ENCODE peak calls at places on chromosomes 2 and 18, in seven cellular contexts. A, T, F, I, E, M and C are unnamed samples.

GRCh38 chr2:207663870-207664545 is 38.8 kb upstream of the METTL21A start:
- DNase-seq in A (no peak), T (no peak), F (no peak), I (no peak), E (no peak), M (no peak), C (no peak)

GRCh38 chr18:8750954-8751415 is 45.6 kb downstream of the MTCL1 start:
- DNase-seq in A (no peak), T (no peak), F (peak), I (no peak), E (no peak), M (no peak), C (no peak)

GRCh38 chr2:156955701-156956100 is 301.8 kb upstream of the GALNT5 start:
- DNase-seq in A (no peak), T (no peak), F (no peak), I (no peak), E (no peak), M (no peak), C (no peak)

GRCh38 chr18:22166070-22166972 is 3.1 kb upstream of the GATA6 start:
- DNase-seq in A (peak), T (no peak), F (no peak), I (peak), E (no peak), M (peak), C (no peak)

GRCh38 chr2:121529439-121530209 is 1.1 kb upstream of the RNU4ATAC start:
- DNase-seq in A (peak), T (peak), F (peak), I (peak), E (peak), M (peak), C (no peak)

GRCh38 chr2:161943012-161943411 is 131.0 kb downstream of the DPP4 start:
- DNase-seq in A (no peak), T (no peak), F (no peak), I (no peak), E (no peak), M (no peak), C (no peak)

GRCh38 chr2:207765960-207766582 is 3.6 kb downstream of the FZD5 start:
- DNase-seq in A (no peak), T (no peak), F (no peak), I (no peak), E (no peak), M (no peak), C (no peak)

GRCh38 chr2:44943031-44943692 is 1.7 kb downstream of the SIX3 start:
- DNase-seq in A (no peak), T (no peak), F (no peak), I (no peak), E (no peak), M (no peak), C (no peak)

GRCh38 chr2:28394331-28394877 is 1.7 kb downstream of the FOSL2 start:
- DNase-seq in A (peak), T (no peak), F (peak), I (peak), E (peak), M (peak), C (no peak)

GRCh38 chr2:220785181-220785580 is 786.9 kb downstream of the EPHA4 start:
- DNase-seq in A (no peak), T (no peak), F (no peak), I (no peak), E (no peak), M (no peak), C (no peak)

GRCh38 chr2:62456721-62457539 is 49.1 kb downstream of the TMEM17 start:
- DNase-seq in A (peak), T (peak), F (peak), I (peak), E (peak), M (peak), C (peak)

GRCh38 chr2:96102596-96103387 is 13.6 kb downstream of the ADRA2B start:
- DNase-seq in A (no peak), T (no peak), F (no peak), I (no peak), E (no peak), M (no peak), C (no peak)

GRCh38 chr18:78678318-78678695 is 301.3 kb upstream of the SALL3 start:
- DNase-seq in A (no peak), T (no peak), F (no peak), I (no peak), E (no peak), M (no peak), C (no peak)

GRCh38 chr2:128302744-128303067 is 16.0 kb downstream of the HS6ST1 start:
- DNase-seq in A (no peak), T (no peak), F (no peak), I (no peak), E (peak), M (no peak), C (no peak)

GRCh38 chr2:181585732-181586131 is 71.2 kb downstream of the CERKL start:
- DNase-seq in A (peak), T (no peak), F (no peak), I (no peak), E (no peak), M (no peak), C (no peak)

GRCh38 chr2:181578829-181579228 is 78.1 kb downstream of the CERKL start:
- DNase-seq in A (no peak), T (no peak), F (no peak), I (no peak), E (no peak), M (no peak), C (no peak)

GRCh38 chr2:181586569-181587076 is 70.3 kb downstream of the CERKL start:
- DNase-seq in A (peak), T (no peak), F (no peak), I (no peak), E (no peak), M (no peak), C (peak)

GRCh38 chr2:181576431-181576830 is 80.5 kb downstream of the CERKL start:
- DNase-seq in A (no peak), T (no peak), F (no peak), I (no peak), E (no peak), M (no peak), C (no peak)

DNA sequence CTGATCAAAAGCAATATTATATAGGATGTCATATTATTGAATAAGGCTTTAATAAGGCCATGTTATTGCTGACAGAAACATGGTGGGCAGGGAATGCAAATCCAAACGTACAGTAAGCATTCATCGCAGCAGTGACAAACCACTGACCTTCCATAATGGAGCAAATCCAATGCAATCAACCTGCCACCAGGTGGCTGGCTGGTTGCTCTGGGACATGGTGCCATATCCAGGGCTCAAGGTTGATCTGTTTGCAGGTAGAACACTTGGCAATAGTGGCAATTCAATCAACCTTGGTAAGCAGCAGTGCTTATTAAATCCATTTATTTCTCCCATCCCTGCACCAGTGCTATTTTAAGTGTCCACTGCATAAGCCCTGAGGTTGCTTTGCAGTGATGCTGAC is 75.4 kb downstream of the CERKL start:
- DNase-seq in A (peak), T (no peak), F (no peak), I (no peak), E (no peak), M (peak), C (no peak)
- TF ChIP-seq CTCF in A (peak), T (no peak), F (peak), I (no peak), E (no peak), M (peak), C (peak)

DNA sequence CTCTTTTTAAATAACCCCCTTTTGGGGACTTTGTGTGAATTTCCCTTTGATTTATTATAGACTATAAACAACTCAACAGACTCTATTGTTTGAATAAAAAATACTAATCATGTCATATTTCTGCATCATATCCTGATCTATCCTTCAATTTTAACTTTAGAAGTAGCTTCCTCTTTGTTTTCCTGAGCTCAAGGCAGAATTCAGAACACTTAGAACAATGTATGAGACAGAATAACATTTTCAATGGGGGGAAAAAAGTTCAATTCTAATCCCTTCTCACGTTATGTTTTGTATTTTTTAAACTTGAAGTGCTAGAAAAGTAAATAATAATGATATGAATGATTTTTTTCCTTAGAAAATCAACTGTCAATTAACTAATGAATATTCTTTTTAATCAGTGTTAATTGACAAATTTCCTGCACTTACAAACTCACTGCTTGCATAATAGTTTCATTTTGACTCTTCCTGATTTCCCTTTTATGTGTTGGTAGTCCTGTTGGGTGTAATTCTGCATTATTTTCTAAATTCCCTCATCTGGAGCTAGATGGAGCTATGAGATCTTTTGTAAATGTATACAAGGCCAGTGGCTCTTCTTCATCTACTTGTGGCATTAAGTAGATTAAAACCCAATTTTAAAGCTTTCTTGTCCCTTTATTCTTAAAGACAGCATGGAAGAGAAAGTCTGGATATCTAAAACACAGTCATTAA is 326.1 kb downstream of the PARD3B start:
- DNase-seq in A (no peak), T (peak), F (no peak), I (no peak), E (no peak), M (peak), C (peak)
- TF ChIP-seq CTCF in A (peak), T (peak), F (peak), I (peak), E (peak), M (peak), C (peak)

DNA sequence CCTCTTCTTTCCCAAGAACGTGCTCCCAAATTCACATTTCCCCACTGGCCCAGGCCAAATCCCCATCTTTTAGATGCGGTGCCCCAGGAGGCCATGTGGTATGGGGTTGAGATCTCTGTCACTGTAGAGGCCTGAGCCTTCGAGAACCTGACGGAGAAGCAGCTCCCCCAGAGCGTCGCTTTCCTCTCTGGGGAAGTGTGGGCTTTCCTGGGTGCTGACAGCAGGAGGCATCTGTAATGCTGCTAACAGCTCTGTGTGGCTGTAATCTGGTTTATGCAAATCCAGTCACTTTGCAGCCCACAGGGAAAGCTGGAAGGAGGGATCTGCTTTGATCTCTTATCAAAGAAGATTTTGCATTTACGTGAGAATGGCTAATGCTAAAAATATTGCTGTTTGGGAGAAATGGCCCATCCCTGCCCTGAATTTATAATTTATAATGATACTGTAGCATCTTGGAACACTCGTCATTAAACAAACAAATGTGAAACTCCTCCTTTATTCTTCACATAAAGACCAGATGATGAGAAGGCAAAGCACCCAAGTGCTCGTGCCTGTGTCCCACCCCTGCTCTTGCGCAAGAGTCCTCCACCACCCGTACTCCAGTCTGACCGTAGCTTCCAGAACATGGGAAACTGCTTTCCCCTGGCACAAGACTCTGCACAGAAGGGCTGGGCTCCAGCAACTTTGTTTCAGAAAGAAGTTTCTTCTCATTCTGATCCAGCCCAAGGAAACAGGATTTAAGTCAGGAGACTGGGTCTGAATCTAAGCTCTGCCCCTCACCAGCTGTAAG is 109.9 kb upstream of the EPC2 start:
- DNase-seq in A (no peak), T (no peak), F (no peak), I (no peak), E (peak), M (no peak), C (no peak)
- TF ChIP-seq CTCF in A (no peak), T (no peak), F (no peak), I (no peak), E (no peak), M (no peak), C (no peak)

GRCh38 chr18:10038268-10038667 is 124.5 kb downstream of the VAPA start:
- DNase-seq in A (no peak), T (no peak), F (no peak), I (no peak), E (no peak), M (no peak), C (no peak)
- TF ChIP-seq CTCF in A (no peak), T (no peak), F (peak), I (no peak), E (no peak), M (no peak), C (peak)

GRCh38 chr18:70462078-70462439 is 173.2 kb downstream of the SOCS6 start:
- DNase-seq in A (no peak), T (no peak), F (no peak), I (no peak), E (no peak), M (no peak), C (no peak)

GRCh38 chr18:70461323-70462077 is 172.7 kb downstream of the SOCS6 start:
- DNase-seq in A (no peak), T (no peak), F (no peak), I (no peak), E (no peak), M (no peak), C (no peak)

GRCh38 chr18:70468861-70469570 is 180.2 kb downstream of the SOCS6 start:
- DNase-seq in A (no peak), T (no peak), F (no peak), I (no peak), E (no peak), M (no peak), C (no peak)

GRCh38 chr18:70463085-70463484 is 174.2 kb downstream of the SOCS6 start:
- DNase-seq in A (no peak), T (no peak), F (no peak), I (no peak), E (no peak), M (no peak), C (no peak)

GRCh38 chr18:70464343-70465114 is 175.7 kb downstream of the SOCS6 start:
- DNase-seq in A (peak), T (peak), F (peak), I (peak), E (peak), M (peak), C (peak)
- TF ChIP-seq CTCF in A (no peak), T (peak), F (peak), I (peak), E (peak), M (peak), C (no peak)

DNA sequence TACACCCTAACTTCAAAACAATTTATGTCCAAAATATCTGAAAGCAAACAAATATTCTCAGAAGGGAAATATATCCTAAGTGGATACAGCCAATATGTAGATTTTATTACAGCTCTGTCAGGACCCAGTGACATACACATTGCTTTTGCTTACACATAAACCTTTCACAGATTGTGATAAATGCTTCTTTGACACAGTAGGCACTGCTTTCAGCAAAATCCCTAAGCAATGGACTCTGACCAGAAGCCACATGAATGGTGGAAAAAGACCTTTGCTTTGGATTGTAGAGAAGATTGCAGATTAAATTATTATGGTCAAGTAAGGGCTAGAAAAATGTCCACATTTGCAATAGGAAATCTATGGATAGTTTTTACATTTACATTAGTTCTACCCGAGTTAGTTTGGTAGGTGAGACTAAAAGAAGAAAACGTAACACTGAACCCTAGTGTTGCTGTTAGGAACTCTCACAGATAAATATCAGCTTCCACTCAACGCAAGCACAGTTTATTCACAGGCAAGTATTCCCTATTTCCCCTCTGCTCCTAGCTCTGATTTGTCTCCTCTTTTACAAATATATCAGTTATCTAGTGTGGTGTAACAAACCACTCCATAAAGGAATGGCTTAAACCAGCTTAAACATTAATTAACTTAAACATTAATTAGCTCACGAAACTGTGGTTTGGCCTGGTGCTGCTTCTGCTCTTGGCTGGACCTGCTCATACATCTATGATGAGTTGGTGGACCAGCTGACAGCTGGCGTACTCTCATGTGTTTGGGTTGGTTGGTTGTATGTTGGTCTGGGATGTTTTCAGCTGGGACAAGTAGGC is 23.6 kb upstream of the SERPINE2 start:
- DNase-seq in A (no peak), T (no peak), F (no peak), I (no peak), E (no peak), M (no peak), C (no peak)
- TF ChIP-seq CTCF in A (no peak), T (no peak), F (no peak), I (no peak), E (peak), M (peak), C (no peak)